ENCODE peak calls at places on chromosomes 6 and 20, in four cellular contexts. J is GM23338, Y is mesendoderm, D is iPS DF 6.9. G is an unnamed sample. For H3K36me3, the result is how much of the 10 kb centered on the place peaks cover.

GRCh38 chr20:48606841-48607543 is 220.8 kb downstream of the PREX1 start:
- DNase-seq in J (no peak), Y (no peak), D (no peak), G (no peak)

GRCh38 chr20:59933296-59933848 is at the start of gene SYCP2:
- DNase-seq in J (peak), Y (no peak), D (no peak), G (no peak)

GRCh38 chr6:24902782-24903181 is 33.0 kb downstream of the RIPOR2 start:
- DNase-seq in J (no peak), Y (no peak), D (no peak), G (no peak)

GRCh38 chr6:118263929-118264486 is 284.1 kb upstream of the PLN start:
- DNase-seq in J (peak), Y (peak), D (no peak), G (peak)

GRCh38 chr6:158705386-158706126 is 55.7 kb downstream of the SYTL3 start:
- DNase-seq in J (no peak), Y (no peak), D (no peak), G (peak)

GRCh38 chr6:109484161-109484560 is 1.1 kb upstream of the ZBTB24 start:
- DNase-seq in J (no peak), Y (no peak), D (no peak), G (no peak)

GRCh38 chr6:119608994-119609393 is 259.4 kb upstream of the MAN1A1 start:
- DNase-seq in J (peak), Y (peak), D (no peak), G (peak)

GRCh38 chr6:165988757-165989456 is 178.7 kb downstream of the TBXT start:
- DNase-seq in J (peak), Y (no peak), D (no peak), G (peak)

GRCh38 chr20:973785-974194 is 28.3 kb downstream of the RSPO4 start:
- DNase-seq in J (peak), Y (peak), D (peak), G (peak)

GRCh38 chr6:7051780-7052440 is 55.9 kb upstream of the RREB1 start:
- DNase-seq in J (peak), Y (peak), D (no peak), G (peak)

GRCh38 chr6:120230008-120230407 is 880.4 kb upstream of the MAN1A1 start:
- DNase-seq in J (peak), Y (peak), D (no peak), G (peak)

GRCh38 chr6:155050311-155050710 is 55.2 kb downstream of the TIAM2 start:
- DNase-seq in J (no peak), Y (no peak), D (no peak), G (no peak)

GRCh38 chr6:13462380-13463326 is 24.7 kb downstream of the GFOD1 start:
- DNase-seq in J (peak), Y (peak), D (no peak), G (peak)

GRCh38 chr6:46269447-46270229 is 98.9 kb upstream of the ENPP5 start:
- DNase-seq in J (no peak), Y (no peak), D (no peak), G (no peak)

GRCh38 chr20:5535211-5535756 is 214.9 kb upstream of the SHLD1 start:
- DNase-seq in J (no peak), Y (no peak), D (no peak), G (no peak)

GRCh38 chr20:31587545-31588389 is 17.3 kb upstream of the ID1 start:
- DNase-seq in J (peak), Y (no peak), D (no peak), G (peak)

GRCh38 chr20:21511485-21511849 is 2.4 kb downstream of the NKX2-2 start:
- DNase-seq in J (peak), Y (no peak), D (no peak), G (peak)

GRCh38 chr20:8094415-8094818 is 37.6 kb upstream of the PLCB1 start:
- DNase-seq in J (no peak), Y (peak), D (no peak), G (no peak)

GRCh38 chr6:35916056-35916455 is 4.8 kb downstream of the SRPK1 start:
- DNase-seq in J (no peak), Y (no peak), D (no peak), G (no peak)

GRCh38 chr6:35906499-35906846 is 14.4 kb downstream of the SRPK1 start:
- DNase-seq in J (no peak), Y (no peak), D (no peak), G (no peak)

GRCh38 chr6:35907750-35908149 is 13.1 kb downstream of the SRPK1 start:
- DNase-seq in J (no peak), Y (no peak), D (no peak), G (no peak)

GRCh38 chr6:35911871-35912653 is 8.8 kb downstream of the SRPK1 start:
- DNase-seq in J (no peak), Y (no peak), D (no peak), G (no peak)
- H3K36me3 ChIP-seq in J (under half), Y (under half), D (under half), G (half or more)

GRCh38 chr6:90222008-90222407 is 74.6 kb downstream of the BACH2 start:
- DNase-seq in J (no peak), Y (no peak), D (no peak), G (no peak)

GRCh38 chr6:90221403-90221802 is 75.2 kb downstream of the BACH2 start:
- DNase-seq in J (peak), Y (peak), D (no peak), G (no peak)

GRCh38 chr6:90217621-90218496 is 78.8 kb downstream of the BACH2 start:
- DNase-seq in J (no peak), Y (no peak), D (no peak), G (peak)

GRCh38 chr6:90219168-90219985 is 77.3 kb downstream of the BACH2 start:
- DNase-seq in J (peak), Y (peak), D (no peak), G (peak)

GRCh38 chr6:90220273-90220672 is 76.4 kb downstream of the BACH2 start:
- DNase-seq in J (no peak), Y (peak), D (no peak), G (no peak)
- H3K27ac ChIP-seq in J (peak), Y (no peak), D (no peak), G (no peak)

DNA sequence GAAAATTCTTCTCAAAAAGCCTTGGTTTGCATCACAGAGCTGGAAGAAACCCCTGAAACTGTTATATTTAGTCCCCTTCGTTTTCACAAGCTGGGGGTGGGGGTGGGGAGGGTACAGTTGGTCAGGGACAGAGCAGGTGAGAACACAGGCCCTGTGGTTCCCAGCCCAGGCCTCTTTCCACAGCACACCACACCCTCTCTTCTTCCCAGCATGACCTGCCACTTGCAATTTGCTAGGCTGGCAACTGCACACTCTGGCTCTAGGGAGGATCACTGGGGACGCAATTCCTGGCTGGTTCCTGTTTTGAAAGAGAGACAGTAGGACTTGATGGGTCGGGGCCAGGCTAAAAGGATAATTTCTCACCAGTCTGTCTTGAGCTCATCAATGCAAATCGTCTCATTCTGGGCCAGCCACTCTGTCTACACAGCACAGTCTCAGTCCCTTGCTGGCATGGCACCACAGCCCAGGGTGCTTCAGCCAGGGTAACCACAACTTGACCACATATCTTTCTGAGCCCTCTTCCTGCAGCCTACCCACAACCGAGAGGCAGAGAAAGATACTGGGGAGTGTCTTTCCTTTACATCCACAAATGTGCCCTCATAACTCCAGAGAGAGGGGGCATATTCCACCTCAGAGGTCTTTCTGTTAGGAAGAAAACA is 41.6 kb upstream of the EMILIN3 start:
- DNase-seq in J (no peak), Y (no peak), D (no peak), G (no peak)
- H3K36me3 ChIP-seq in J (under half), Y (under half), D (under half), G (half or more)

GRCh38 chr6:1575213-1576041 is 34.3 kb upstream of the FOXC1 start:
- DNase-seq in J (no peak), Y (peak), D (no peak), G (peak)

GRCh38 chr6:1578293-1578745 is 31.4 kb upstream of the FOXC1 start:
- DNase-seq in J (no peak), Y (no peak), D (no peak), G (no peak)

GRCh38 chr6:1576711-1577110 is 33.0 kb upstream of the FOXC1 start:
- DNase-seq in J (no peak), Y (no peak), D (no peak), G (no peak)

GRCh38 chr6:1576166-1576565 is 33.5 kb upstream of the FOXC1 start:
- DNase-seq in J (no peak), Y (no peak), D (no peak), G (no peak)

DNA sequence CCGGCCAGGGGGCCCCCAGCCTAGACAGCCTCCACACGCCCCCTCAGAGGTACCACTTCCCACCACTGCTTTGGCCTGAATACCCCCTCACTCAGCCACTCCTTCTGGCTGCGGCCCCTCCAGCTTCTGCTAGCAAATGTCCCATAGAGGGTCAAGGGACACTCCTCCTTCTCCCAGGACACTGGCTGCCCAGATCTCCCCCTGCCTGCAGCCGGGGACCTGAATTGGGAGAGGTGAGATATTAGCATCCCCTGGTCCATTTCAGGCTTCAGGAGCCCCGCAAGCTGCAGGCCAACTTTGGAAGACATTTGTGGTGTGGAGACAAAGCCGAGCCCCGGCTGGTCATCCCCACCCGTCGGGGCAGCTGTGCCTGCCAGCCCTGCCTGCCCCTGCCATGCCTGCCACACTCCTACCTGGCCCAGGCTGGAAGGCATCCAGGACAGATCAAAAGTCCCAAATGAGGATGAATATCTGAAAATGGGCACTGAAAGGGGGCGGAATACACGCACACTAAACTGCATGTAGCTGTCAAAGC is 32.5 kb upstream of the FOXC1 start:
- DNase-seq in J (no peak), Y (no peak), D (no peak), G (no peak)
- H3K27ac ChIP-seq in J (no peak), Y (no peak), D (no peak), G (no peak)

DNA sequence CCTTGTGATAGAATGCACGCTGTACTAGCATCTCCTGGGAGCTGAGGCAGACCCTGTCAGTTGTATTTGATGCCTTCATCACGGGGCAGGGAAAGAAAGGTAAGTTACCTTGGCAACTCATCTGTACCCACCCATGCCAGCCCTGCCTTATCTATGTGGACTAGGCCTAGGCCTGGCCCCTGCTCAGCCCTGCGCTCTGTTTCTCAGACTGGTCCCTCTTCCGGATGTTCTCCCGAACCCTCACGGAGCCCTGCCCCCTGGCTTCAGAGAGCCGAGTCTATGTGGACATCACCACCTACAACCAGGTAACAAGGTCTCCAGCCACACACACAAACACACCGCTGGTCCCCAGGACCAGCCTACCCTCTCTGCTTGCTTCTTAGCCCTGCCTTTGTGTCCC is 4.2 kb downstream of the PIGT start:
- DNase-seq in J (no peak), Y (no peak), D (no peak), G (no peak)
- H3K36me3 ChIP-seq in J (under half), Y (under half), D (under half), G (half or more)

GRCh38 chr6:42210551-42210950 is 7.1 kb downstream of the MRPS10 start:
- DNase-seq in J (no peak), Y (no peak), D (no peak), G (no peak)
- H3K27ac ChIP-seq in J (no peak), Y (no peak), D (no peak), G (no peak)

GRCh38 chr6:35280903-35281302 is 16.7 kb upstream of the DEF6 start:
- DNase-seq in J (no peak), Y (no peak), D (no peak), G (no peak)

GRCh38 chr6:35287671-35288396 is 9.8 kb upstream of the DEF6 start:
- DNase-seq in J (no peak), Y (no peak), D (no peak), G (no peak)

GRCh38 chr6:35283361-35283760 is 14.3 kb upstream of the DEF6 start:
- DNase-seq in J (no peak), Y (no peak), D (no peak), G (no peak)

GRCh38 chr6:35278708-35279107 is 18.9 kb upstream of the DEF6 start:
- DNase-seq in J (no peak), Y (no peak), D (no peak), G (no peak)

DNA sequence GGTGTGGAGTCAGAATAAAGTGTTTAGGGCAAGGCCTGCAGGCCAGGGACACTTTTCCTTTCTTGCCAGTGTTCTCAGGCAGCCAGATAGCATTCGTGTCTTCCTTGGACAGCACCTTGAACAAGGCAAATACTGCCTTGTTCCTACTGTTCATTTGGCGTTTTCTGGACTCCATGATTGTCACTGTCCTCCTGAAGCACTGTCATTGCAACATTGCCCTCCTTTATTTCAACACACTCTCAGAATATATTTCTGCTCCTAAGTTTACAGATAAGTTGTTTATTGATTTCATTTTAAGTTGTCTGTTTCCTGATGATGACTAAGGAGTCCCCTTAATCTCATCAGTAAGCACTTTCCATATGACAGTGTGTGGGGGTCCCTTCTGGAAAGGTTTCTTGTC is 15.1 kb upstream of the DEF6 start:
- DNase-seq in J (no peak), Y (no peak), D (no peak), G (no peak)
- H3K36me3 ChIP-seq in J (under half), Y (under half), D (under half), G (under half)

G was measured in endodermal cell.